ENCODE peak calls at places on chromosomes 3 and 15, in six cellular contexts. L is H9, O is astrocyte, T is fibroblast of lung, H is trophoblast cell, D is HepG2. Y is an unnamed sample.

GRCh38 chr3:37445163-37445562 is 270.8 kb upstream of the LRRFIP2 start:
- DNase-seq in L (no peak), H (no peak), D (no peak), O (no peak), T (no peak), Y (no peak)

GRCh38 chr3:112376996-112377395 is 44.0 kb downstream of the CD200 start:
- DNase-seq in O (peak; percentile 92), L (no peak), H (peak; percentile 36), D (no peak), T (peak; percentile 92), Y (no peak)

GRCh38 chr15:71792521-71792920 is 17.8 kb upstream of the NR2E3 start:
- DNase-seq in T (peak; percentile 87), L (no peak), O (peak; percentile 83), D (no peak), H (peak; percentile 81), Y (no peak)

GRCh38 chr3:178446054-178446453 is 90.2 kb upstream of the KCNMB2 start:
- DNase-seq in D (no peak), H (no peak), T (no peak), O (no peak), L (no peak), Y (no peak)

GRCh38 chr3:186342197-186342596 is 19.8 kb downstream of the DGKG start:
- DNase-seq in O (no peak), L (no peak), H (no peak), D (no peak), T (no peak), Y (no peak)

GRCh38 chr15:68623301-68623892 is 44.6 kb downstream of the CORO2B start:
- DNase-seq in T (peak; percentile 45), D (no peak), O (no peak), H (no peak), L (no peak), Y (no peak)

GRCh38 chr3:117261907-117262518 is 552.4 kb downstream of the TUSC7 start:
- DNase-seq in O (no peak), L (no peak), D (peak; percentile 5), T (no peak), H (no peak), Y (no peak)

GRCh38 chr15:76439542-76439941 is 103.0 kb downstream of the ISL2 start:
- DNase-seq in L (peak; percentile 62), D (no peak), H (no peak), O (no peak), T (no peak), Y (peak; percentile 10)

GRCh38 chr3:58383904-58384303 is 49.7 kb downstream of the PDHB start:
- DNase-seq in L (no peak), D (no peak), O (peak; percentile 100), T (peak; percentile 100), H (peak; percentile 8), Y (no peak)

GRCh38 chr3:73580343-73580742 is 44.4 kb downstream of the PDZRN3 start:
- DNase-seq in L (no peak), O (peak; percentile 95), D (no peak), T (peak; percentile 93), H (no peak), Y (no peak)

DNA sequence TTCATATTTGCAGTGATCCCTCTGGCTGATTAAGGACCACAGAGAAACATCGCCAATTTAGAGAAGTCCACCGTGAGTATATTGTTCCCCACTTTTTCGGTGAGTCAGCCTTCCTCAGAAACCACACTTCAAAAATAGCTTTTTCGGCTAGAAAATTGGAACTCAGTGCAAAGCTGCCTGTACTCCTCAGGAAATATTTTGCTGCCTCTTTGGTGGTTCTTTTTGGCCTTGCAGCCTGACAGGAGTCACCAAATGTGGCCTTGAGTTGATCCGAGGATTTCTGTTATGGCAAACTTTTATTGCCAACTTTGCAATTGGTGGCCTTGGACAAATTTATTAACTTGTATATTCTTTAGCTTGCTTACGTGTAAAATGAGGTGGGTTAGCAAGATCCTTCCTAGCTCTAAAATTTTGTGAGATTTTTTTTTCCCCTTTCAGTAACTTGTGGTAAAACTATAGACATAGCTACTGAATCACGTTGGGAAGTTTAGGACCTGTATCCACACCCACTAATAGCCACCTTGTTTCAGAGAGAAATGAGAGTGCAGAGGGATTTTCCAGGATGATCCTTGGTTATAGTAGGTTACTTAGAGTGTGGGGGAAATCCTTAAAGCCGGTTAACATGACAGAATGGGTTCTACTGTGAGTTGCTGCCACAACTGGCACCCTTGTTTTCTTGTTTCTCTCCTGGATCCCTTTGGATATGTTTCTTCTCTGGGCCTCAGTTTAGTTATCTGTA is 9.9 kb downstream of the ARL6IP5 start:
- DNase-seq in O (peak; percentile 81), H (peak; percentile 20), L (no peak), T (peak; percentile 86), D (no peak), Y (peak; percentile 49)
- H3K9ac ChIP-seq in O (peak overlapping the region; percentile 18), H (no peak overlapping the region), L (no peak overlapping the region), T (no peak overlapping the region), D (no peak overlapping the region), Y (peak overlapping the region; percentile 58)

GRCh38 chr3:163671201-163671600 is 1407.1 kb downstream of the SI start:
- DNase-seq in L (no peak), O (no peak), T (no peak), D (no peak), H (no peak), Y (no peak)
- H2AFZ ChIP-seq in L (peak overlapping the region; percentile 82), O (no peak overlapping the region), T (no peak overlapping the region), D (no peak overlapping the region), H (no peak overlapping the region), Y (no peak overlapping the region)

GRCh38 chr3:84110787-84111186 is 848.0 kb upstream of the CADM2 start:
- DNase-seq in O (no peak), H (no peak), T (no peak), L (no peak), D (no peak), Y (no peak)

GRCh38 chr3:84109911-84110310 is 848.9 kb upstream of the CADM2 start:
- DNase-seq in H (no peak), D (no peak), O (peak; percentile 15), L (no peak), T (peak; percentile 32), Y (no peak)

DNA sequence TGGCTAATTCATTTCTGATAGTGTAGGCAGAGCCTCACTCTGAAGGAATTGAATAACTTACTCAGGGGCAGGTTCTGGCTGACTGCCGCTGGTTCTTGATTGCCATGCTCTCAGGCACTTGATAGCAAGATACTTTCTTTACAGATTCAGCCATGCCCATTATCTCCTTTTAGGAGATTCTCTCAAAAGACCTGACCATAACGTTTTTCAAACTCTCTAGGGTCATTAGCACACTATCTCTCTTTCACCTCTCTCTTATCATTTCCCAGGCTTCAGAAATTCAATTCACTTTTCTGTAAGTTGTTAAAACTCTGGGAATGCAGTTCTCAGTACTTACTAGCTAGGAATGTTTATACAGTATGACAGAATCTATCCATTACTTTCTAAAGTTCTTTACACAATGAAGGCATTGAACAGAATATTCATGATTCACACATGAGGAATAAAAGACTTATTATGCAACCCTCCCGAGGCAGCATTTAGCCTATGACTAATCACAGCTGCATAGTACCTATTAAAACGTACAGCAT is 850.3 kb upstream of the CADM2 start:
- DNase-seq in H (peak; percentile 33), L (no peak), O (peak; percentile 96), T (peak; percentile 97), D (peak; percentile 30), Y (no peak)
- H3K27ac ChIP-seq in H (no peak overlapping the region), L (no peak overlapping the region), O (peak overlapping the region; percentile 94), T (no peak overlapping the region), D (no peak overlapping the region), Y (no peak overlapping the region)

GRCh38 chr15:78810003-78810376 is 1.3 kb downstream of the ADAMTS7 start:
- DNase-seq in T (peak; percentile 3), L (no peak), H (no peak), O (no peak), D (no peak), Y (no peak)

GRCh38 chr15:78808550-78808949 is 2.7 kb downstream of the ADAMTS7 start:
- DNase-seq in H (peak; percentile 63), D (peak; percentile 39), O (no peak), L (peak; percentile 70), T (peak; percentile 20), Y (peak; percentile 74)

GRCh38 chr15:78810377-78811123 is 714 bp downstream of the ADAMTS7 start:
- DNase-seq in H (peak; percentile 21), D (no peak), T (peak; percentile 45), O (peak; percentile 20), L (peak; percentile 45), Y (no peak)

GRCh38 chr15:78811124-78811824 is at the start of gene ADAMTS7:
- DNase-seq in T (peak; percentile 70), H (peak; percentile 44), O (peak; percentile 46), L (peak; percentile 90), D (no peak), Y (peak; percentile 73)

GRCh38 chr15:78811825-78812183 is 540 bp upstream of the ADAMTS7 start:
- DNase-seq in T (no peak), D (no peak), L (no peak), H (no peak), O (no peak), Y (no peak)
- H3K9ac ChIP-seq in T (peak overlapping the region; percentile 71), D (no peak overlapping the region), L (no peak overlapping the region), H (peak overlapping the region; percentile 61), O (peak overlapping the region; percentile 75), Y (peak overlapping the region; percentile 47)

DNA sequence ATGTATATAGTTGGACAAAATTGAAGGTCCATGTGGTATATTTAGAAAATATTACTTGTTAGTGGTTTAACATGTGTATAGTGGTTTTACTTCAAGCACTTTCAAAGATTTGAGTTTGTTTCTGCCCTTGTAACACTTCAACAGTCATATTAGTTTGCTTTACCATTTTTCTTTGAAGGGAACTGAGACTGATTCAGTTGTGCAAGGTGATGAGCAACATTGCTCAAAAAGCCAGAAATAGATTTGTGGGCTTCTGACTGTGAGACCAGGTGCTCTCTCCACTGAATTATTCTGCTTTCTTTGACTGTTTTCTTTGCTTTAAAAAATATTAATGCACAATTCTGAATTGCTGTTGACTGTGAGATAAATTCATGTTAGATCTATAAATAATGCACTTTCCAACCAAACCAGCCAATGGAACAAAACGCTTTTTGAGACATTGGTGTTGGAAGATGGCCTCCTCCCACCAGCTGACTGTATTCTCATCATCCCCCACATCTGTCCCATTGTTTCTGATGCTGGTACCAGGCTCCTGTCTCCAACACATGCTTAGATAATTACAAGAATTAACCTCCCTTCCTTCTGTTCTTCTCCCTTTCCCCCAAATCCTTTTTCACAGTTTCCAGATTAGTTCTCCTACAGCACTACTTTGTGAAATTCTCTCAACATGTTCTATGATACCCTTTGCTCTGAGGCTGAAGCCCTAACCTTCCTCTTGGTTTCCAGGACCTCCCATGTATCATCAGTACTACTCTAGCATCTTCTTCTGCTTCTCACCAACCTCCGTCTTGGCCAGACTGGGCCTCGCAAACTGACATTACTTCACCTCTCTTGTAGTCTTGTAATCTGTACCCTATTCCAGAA is 27.9 kb downstream of the PLCL2 start:
- DNase-seq in H (peak; percentile 26), T (no peak), O (no peak), L (no peak), D (no peak), Y (peak; percentile 74)
- H2AFZ ChIP-seq in H (no peak overlapping the region), T (no peak overlapping the region), O (no peak overlapping the region), L (no peak overlapping the region), D (no peak overlapping the region), Y (peak overlapping the region; percentile 0)

GRCh38 chr3:22371592-22372291 is 620.7 kb upstream of the ZNF385D start:
- DNase-seq in T (no peak), H (no peak), O (no peak), L (peak; percentile 54), D (no peak), Y (no peak)
- H3K27ac ChIP-seq in T (no peak overlapping the region), H (no peak overlapping the region), O (no peak overlapping the region), L (no peak overlapping the region), D (no peak overlapping the region), Y (no peak overlapping the region)